ENCODE peak calls at places on chromosomes 1 and 21, in four cellular contexts. Q is fibroblast of lung, J is mammary epithelial cell, T is endothelial cell. B is an unnamed sample.

GRCh38 chr21:37704751-37705150 is 211.5 kb downstream of the KCNJ6 start:
- DNase-seq in T (no peak), J (no peak), Q (no peak), B (no peak)

GRCh38 chr1:205914730-205915129 is 28.5 kb downstream of the SLC26A9 start:
- DNase-seq in Q (no peak), J (no peak), T (no peak), B (no peak)

GRCh38 chr1:23957096-23957495 is 2.5 kb upstream of the PNRC2 start:
- DNase-seq in T (no peak), J (peak), Q (no peak), B (no peak)

GRCh38 chr1:50023292-50024159 is at the start of gene AGBL4:
- DNase-seq in T (peak), J (peak), Q (peak), B (peak)

GRCh38 chr1:24288479-24288878 is 30.7 kb upstream of the GRHL3 start:
- DNase-seq in T (no peak), J (no peak), Q (no peak), B (no peak)

GRCh38 chr1:201894343-201895119 is 5.8 kb downstream of the SHISA4 start:
- DNase-seq in T (no peak), J (no peak), Q (no peak), B (no peak)

GRCh38 chr1:183185941-183186490 is at the start of gene LAMC2:
- DNase-seq in Q (no peak), T (peak), J (peak), B (no peak)

GRCh38 chr1:243490748-243491686 is 235.2 kb downstream of the SDCCAG8 start:
- DNase-seq in T (no peak), Q (peak), J (no peak), B (no peak)

GRCh38 chr1:158180741-158181576 is at the start of gene CD1D:
- DNase-seq in T (peak), Q (peak), J (peak), B (peak)

GRCh38 chr1:6136516-6137220 is 43.5 kb downstream of the CHD5 start:
- DNase-seq in Q (no peak), T (no peak), J (no peak), B (no peak)

GRCh38 chr1:108601708-108602410 is 42.0 kb downstream of the EEIG2 start:
- DNase-seq in Q (no peak), T (no peak), J (no peak), B (no peak)

GRCh38 chr1:156920233-156921052 is at the start of gene LRRC71:
- DNase-seq in J (peak), Q (peak), T (peak), B (peak)

GRCh38 chr21:43333301-43334062 is 93.4 kb downstream of the SIK1 start:
- DNase-seq in T (peak), J (peak), Q (peak), B (peak)

GRCh38 chr1:165824269-165824643 is 3.2 kb upstream of the UCK2 start:
- DNase-seq in Q (no peak), J (no peak), T (no peak), B (no peak)

GRCh38 chr1:38284953-38285352 is 238.4 kb upstream of the POU3F1 start:
- DNase-seq in T (no peak), J (no peak), Q (no peak), B (no peak)

GRCh38 chr1:193634470-193634869 is 448.1 kb upstream of the B3GALT2 start:
- DNase-seq in Q (no peak), J (no peak), T (no peak), B (peak)

GRCh38 chr21:46113497-46114176 is 15.7 kb downstream of the COL6A2 start:
- DNase-seq in Q (no peak), T (no peak), J (no peak), B (no peak)

GRCh38 chr1:236066054-236066453 is 1.2 kb upstream of the NID1 start:
- DNase-seq in T (no peak), J (no peak), Q (peak), B (peak)

GRCh38 chr1:165562576-165562975 is 18.8 kb downstream of the LRRC52 start:
- DNase-seq in T (no peak), J (no peak), Q (no peak), B (peak)

GRCh38 chr1:19190468-19190867 is 19.6 kb downstream of the UBR4 start:
- DNase-seq in Q (no peak), J (no peak), T (no peak), B (no peak)

GRCh38 chr1:225691861-225692516 is 39.1 kb upstream of the ENAH start:
- DNase-seq in J (peak), T (no peak), Q (peak), B (peak)

GRCh38 chr1:23393706-23394105 is 24.1 kb upstream of the ZNF436 start:
- DNase-seq in Q (peak), J (no peak), T (no peak), B (peak)

GRCh38 chr21:31593161-31593560 is 66.3 kb upstream of the SOD1 start:
- DNase-seq in T (no peak), J (no peak), Q (no peak), B (no peak)

GRCh38 chr1:75559800-75560199 is 51.1 kb downstream of the SLC44A5 start:
- DNase-seq in Q (no peak), J (no peak), T (no peak), B (no peak)

GRCh38 chr1:235024045-235024439 is 104.6 kb downstream of the TOMM20 start:
- DNase-seq in J (no peak), T (no peak), Q (no peak), B (no peak)

GRCh38 chr1:170238704-170239391 is 93.1 kb downstream of the NTMT2 start:
- DNase-seq in Q (no peak), T (no peak), J (no peak), B (no peak)

DNA sequence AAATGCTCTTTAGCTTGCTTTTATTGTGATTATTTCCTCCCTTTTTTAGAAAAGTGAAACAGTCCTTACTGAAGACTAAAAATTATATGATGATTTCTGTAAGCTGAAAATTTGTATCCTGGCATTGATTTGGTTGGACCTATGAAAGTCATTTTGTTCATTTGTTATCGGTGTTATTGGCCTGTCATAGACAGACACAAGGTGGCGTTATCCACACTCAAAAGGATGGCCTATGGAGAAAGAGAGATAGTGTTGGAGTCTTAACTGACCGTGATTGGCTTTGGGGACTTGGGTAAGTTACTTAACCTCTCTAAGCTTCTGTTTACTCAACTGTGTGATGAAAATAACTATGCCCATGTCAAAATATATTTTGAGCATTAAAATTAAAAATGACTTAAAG is 203.6 kb upstream of the CHODL start:
- DNase-seq in Q (no peak), J (no peak), T (peak), B (peak)
- TF ChIP-seq CTCF in Q (no peak), J (no peak), T (no peak), B (peak)

GRCh38 chr21:18354947-18355346 is 48.6 kb downstream of the TMPRSS15 start:
- DNase-seq in T (no peak), J (no peak), Q (no peak), B (no peak)
- TF ChIP-seq CTCF in T (no peak), J (no peak), Q (no peak), B (no peak)

GRCh38 chr1:84621553-84621952 is 47.3 kb upstream of the CTBS start:
- DNase-seq in J (no peak), T (no peak), Q (no peak), B (no peak)

GRCh38 chr1:84619383-84620093 is 45.3 kb upstream of the CTBS start:
- DNase-seq in T (no peak), J (peak), Q (peak), B (peak)

GRCh38 chr1:84620720-84621313 is 46.6 kb upstream of the CTBS start:
- DNase-seq in T (peak), J (peak), Q (peak), B (peak)

DNA sequence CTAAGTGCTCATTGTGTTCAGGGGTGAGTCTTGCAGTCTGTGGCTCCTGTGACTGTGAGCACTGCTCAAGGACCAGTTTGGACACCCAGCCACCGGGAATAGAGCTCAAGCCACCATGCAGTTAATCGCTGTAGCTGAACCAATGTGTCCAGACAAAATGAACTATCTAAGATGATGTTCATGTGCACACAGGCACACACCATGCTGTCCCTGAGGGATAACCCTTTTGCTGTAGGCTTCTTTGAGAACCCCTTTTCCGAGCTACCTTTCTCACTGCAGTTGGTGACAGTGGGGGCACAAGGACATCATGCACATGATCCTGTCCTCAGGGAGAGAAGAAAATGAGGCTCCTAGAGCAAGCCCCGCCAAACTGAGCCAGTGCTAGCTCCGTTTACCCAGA is 50.6 kb upstream of the CTBS start:
- DNase-seq in T (no peak), Q (no peak), J (no peak), B (no peak)
- TF ChIP-seq CTCF in T (no peak), Q (no peak), J (no peak), B (no peak)

GRCh38 chr21:14120091-14120734 is 90.5 kb downstream of the LIPI start:
- DNase-seq in Q (no peak), J (no peak), T (peak), B (peak)

GRCh38 chr21:14115646-14116045 is 95.1 kb downstream of the LIPI start:
- DNase-seq in T (no peak), J (no peak), Q (no peak), B (no peak)

GRCh38 chr21:14116080-14116481 is 94.7 kb downstream of the LIPI start:
- DNase-seq in J (no peak), T (no peak), Q (no peak), B (no peak)

GRCh38 chr21:14121719-14122118 is 89.0 kb downstream of the LIPI start:
- DNase-seq in J (no peak), Q (no peak), T (no peak), B (no peak)

GRCh38 chr21:14119038-14119437 is 91.7 kb downstream of the LIPI start:
- DNase-seq in J (no peak), T (no peak), Q (no peak), B (no peak)
- TF ChIP-seq CTCF in J (no peak), T (no peak), Q (no peak), B (no peak)

DNA sequence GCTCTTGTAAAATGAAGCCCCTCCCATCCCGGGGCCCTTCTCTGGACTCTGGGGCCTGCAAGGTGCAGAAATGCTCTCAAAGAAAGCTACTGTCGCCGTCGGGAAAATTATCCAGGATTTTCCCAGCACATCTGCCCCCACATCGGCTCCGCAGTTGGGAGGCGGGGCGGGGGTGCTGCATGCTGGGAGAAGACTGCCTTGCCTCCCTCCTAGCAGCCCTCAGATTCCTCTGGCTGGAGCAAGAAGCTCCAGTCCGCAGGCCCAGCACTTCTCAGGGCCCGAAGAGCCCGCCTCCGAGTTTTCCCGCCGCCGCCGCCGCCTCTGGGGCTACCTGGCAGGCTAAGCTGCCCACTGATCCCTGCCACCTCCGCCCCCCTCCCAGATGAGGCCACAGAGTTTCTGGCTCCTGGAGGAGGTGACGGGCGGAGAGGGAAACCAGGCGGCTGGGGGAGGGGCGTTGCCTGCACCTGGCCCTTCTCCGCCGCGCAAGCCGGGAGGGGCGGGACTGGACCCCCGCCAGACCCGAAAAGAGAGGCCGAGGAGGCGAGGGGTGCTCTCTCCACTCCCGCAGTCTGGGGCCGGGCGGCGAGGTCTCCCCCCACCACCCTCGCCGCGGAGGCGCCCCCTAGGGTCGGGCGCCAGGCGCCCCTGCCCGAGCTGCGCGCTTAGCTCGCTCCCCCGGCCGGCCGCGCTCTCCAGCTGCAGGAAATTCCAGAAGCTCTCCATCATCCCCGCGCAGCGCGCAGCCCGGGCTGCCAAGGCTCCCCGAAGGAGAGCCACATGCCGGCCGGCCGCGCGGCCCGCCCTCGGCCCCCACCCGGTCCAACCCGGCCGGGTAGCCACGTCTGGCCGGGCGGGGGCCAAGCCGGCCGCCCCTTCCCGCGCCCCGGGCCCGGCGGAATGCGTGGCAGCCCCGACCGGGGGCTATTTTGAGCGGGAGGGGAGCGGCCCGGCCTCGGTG is 28.8 kb downstream of the AHDC1 start:
- DNase-seq in Q (peak), J (peak), T (peak), B (peak)
- TF ChIP-seq CTCF in Q (peak), J (no peak), T (peak), B (no peak)

GRCh38 chr1:77978969-77979838 is at the start of gene FUBP1:
- DNase-seq in J (peak), T (peak), Q (peak), B (peak)
- TF ChIP-seq CTCF in J (peak), T (peak), Q (peak), B (peak)

GRCh38 chr1:11868331-11868730 is 9.6 kb upstream of the NPPB start:
- DNase-seq in Q (no peak), J (no peak), T (no peak), B (no peak)

GRCh38 chr1:11869104-11869503 is 10.4 kb upstream of the NPPB start:
- DNase-seq in J (no peak), T (no peak), Q (no peak), B (no peak)

GRCh38 chr1:11873954-11874562 is 15.3 kb upstream of the NPPB start:
- DNase-seq in J (no peak), Q (no peak), T (no peak), B (no peak)

GRCh38 chr1:11873395-11873794 is 14.7 kb upstream of the NPPB start:
- DNase-seq in T (no peak), J (no peak), Q (no peak), B (no peak)

DNA sequence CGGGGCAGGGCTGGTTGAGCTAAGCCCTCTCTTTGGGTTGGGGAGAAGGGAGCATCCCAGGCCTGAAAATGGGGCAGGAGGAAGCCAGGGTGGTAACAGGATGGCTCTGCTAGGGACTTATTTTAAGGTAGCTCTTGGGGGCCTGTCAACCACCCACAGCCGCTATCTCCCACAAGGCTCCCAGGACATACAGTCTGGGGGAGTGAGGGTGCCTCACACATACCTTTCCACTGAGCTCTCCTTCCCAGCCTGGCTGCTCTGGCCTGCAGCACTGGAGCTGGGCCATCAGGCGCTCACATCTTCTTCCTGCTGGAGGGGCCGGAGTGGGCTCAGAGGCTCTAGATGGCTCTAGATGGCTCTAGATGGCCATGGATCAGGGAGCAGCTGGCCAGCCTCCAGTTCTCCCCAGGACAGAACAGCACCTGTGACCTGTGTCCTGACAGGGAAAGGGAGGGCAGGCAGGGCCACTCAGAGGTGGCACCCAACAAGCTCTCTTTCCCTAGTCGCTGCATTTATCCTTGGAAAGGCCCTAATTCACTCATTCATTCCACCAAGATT is 11.0 kb upstream of the NPPB start:
- DNase-seq in J (no peak), T (no peak), Q (no peak), B (no peak)
- TF ChIP-seq CTCF in J (no peak), T (no peak), Q (no peak), B (no peak)

GRCh38 chr1:97533358-97533757 is 387.5 kb downstream of the DPYD start:
- DNase-seq in T (no peak), Q (no peak), J (no peak), B (no peak)

GRCh38 chr1:97524211-97524610 is 396.6 kb downstream of the DPYD start:
- DNase-seq in T (no peak), Q (no peak), J (no peak), B (no peak)

GRCh38 chr1:97529600-97529999 is 391.2 kb downstream of the DPYD start:
- DNase-seq in J (no peak), T (no peak), Q (no peak), B (no peak)
- TF ChIP-seq CTCF in J (no peak), T (no peak), Q (no peak), B (no peak)

B was measured in fibroblast of pulmonary artery.